ENCODE peak calls at places on chromosomes 2 and 18, in nine cellular contexts. U, M, A, Z, D, E, S, T and W are unnamed samples.

GRCh38 chr2:62118160-62118559 is 77.8 kb upstream of the B3GNT2 start:
- DNase-seq in M (no peak), A (no peak), U (no peak), S (no peak), Z (no peak), T (no peak), D (peak), E (no peak), W (peak)

GRCh38 chr2:3628800-3629199 is 29.2 kb upstream of the ALLC start:
- DNase-seq in S (no peak), Z (peak), M (no peak), A (no peak), E (no peak), U (peak), T (peak), D (no peak), W (no peak)

GRCh38 chr2:24461685-24462084 is 29.4 kb upstream of the NCOA1 start:
- DNase-seq in Z (no peak), U (no peak), D (no peak), A (no peak), S (no peak), T (peak), E (no peak), M (no peak), W (no peak)

GRCh38 chr2:231017250-231017636 is 20.1 kb upstream of the C2orf72 start:
- DNase-seq in S (no peak), A (no peak), U (no peak), M (no peak), D (no peak), E (no peak), Z (no peak), T (no peak), W (no peak)

GRCh38 chr18:31626409-31626808 is 34.7 kb downstream of the TTR start:
- DNase-seq in Z (no peak), A (no peak), U (no peak), M (no peak), D (no peak), T (no peak), E (no peak), S (no peak), W (no peak)

GRCh38 chr2:12071343-12071742 is 324.9 kb downstream of the LPIN1 start:
- DNase-seq in S (no peak), Z (no peak), T (no peak), A (no peak), U (no peak), D (no peak), M (no peak), E (no peak), W (no peak)

GRCh38 chr18:71028285-71028762 is 739.5 kb downstream of the SOCS6 start:
- DNase-seq in Z (no peak), A (no peak), U (no peak), E (no peak), M (no peak), D (no peak), S (peak), T (no peak), W (no peak)

GRCh38 chr18:12283256-12283655 is 24.8 kb upstream of the TUBB6 start:
- DNase-seq in T (no peak), E (peak), M (no peak), S (peak), A (no peak), D (peak), U (peak), Z (no peak), W (no peak)

GRCh38 chr18:38493991-38494559 is 928.5 kb upstream of the CELF4 start:
- DNase-seq in Z (no peak), U (no peak), S (no peak), E (no peak), D (no peak), A (no peak), T (no peak), M (no peak), W (no peak)

GRCh38 chr2:234249873-234250272 is 199.4 kb downstream of the SPP2 start:
- DNase-seq in D (peak), M (no peak), E (peak), Z (no peak), S (peak), U (no peak), T (no peak), A (no peak), W (peak)

GRCh38 chr2:61889212-61889956 is 928 bp upstream of the CCT4 start:
- DNase-seq in M (no peak), A (no peak), D (no peak), T (no peak), Z (peak), S (no peak), U (no peak), E (no peak), W (no peak)

GRCh38 chr2:225637199-225637598 is 237.7 kb downstream of the NYAP2 start:
- DNase-seq in U (no peak), T (no peak), Z (no peak), E (peak), M (no peak), D (peak), A (no peak), S (no peak), W (no peak)

GRCh38 chr2:132909427-132909826 is 239.4 kb upstream of the LYPD1 start:
- DNase-seq in D (peak), U (no peak), A (no peak), S (peak), T (no peak), Z (no peak), E (no peak), M (no peak), W (peak)

GRCh38 chr18:75319905-75320304 is 107.6 kb downstream of the SMIM21 start:
- DNase-seq in Z (no peak), S (no peak), D (no peak), M (no peak), A (no peak), U (no peak), T (no peak), E (no peak), W (no peak)

GRCh38 chr2:156536534-156536933 is 100.4 kb downstream of the GPD2 start:
- DNase-seq in S (no peak), M (no peak), D (no peak), U (no peak), A (no peak), T (no peak), E (no peak), Z (no peak), W (no peak)

GRCh38 chr18:27713037-27713726 is 463.7 kb downstream of the CDH2 start:
- DNase-seq in E (no peak), D (peak), M (no peak), A (no peak), U (no peak), T (no peak), S (no peak), Z (no peak), W (peak)

GRCh38 chr18:78913830-78914585 is 65.6 kb upstream of the SALL3 start:
- DNase-seq in S (no peak), M (no peak), Z (no peak), U (no peak), E (no peak), A (no peak), T (no peak), D (no peak), W (no peak)

GRCh38 chr2:106193491-106193976 is 567 bp downstream of the UXS1 start:
- DNase-seq in S (no peak), U (no peak), Z (no peak), D (no peak), E (no peak), M (no peak), T (peak), A (peak), W (no peak)

GRCh38 chr2:42545714-42546390 is 22.6 kb upstream of the MTA3 start:
- DNase-seq in S (no peak), T (no peak), M (no peak), U (no peak), Z (no peak), A (no peak), E (no peak), D (no peak), W (no peak)
- H3K4me3 ChIP-seq in S (no peak), T (no peak), M (no peak), U (no peak), Z (no peak), A (no peak), E (no peak), D (no peak), W (no peak)

GRCh38 chr2:222916229-222917197 is 55.7 kb downstream of the ACSL3 start:
- DNase-seq in U (no peak), D (no peak), M (no peak), S (no peak), T (no peak), E (peak), A (no peak), Z (no peak), W (peak)
- TF ChIP-seq CTCF in U (no peak), D (no peak), M (no peak), S (no peak), T (no peak), E (no peak), A (no peak), Z (no peak), W (peak)

DNA sequence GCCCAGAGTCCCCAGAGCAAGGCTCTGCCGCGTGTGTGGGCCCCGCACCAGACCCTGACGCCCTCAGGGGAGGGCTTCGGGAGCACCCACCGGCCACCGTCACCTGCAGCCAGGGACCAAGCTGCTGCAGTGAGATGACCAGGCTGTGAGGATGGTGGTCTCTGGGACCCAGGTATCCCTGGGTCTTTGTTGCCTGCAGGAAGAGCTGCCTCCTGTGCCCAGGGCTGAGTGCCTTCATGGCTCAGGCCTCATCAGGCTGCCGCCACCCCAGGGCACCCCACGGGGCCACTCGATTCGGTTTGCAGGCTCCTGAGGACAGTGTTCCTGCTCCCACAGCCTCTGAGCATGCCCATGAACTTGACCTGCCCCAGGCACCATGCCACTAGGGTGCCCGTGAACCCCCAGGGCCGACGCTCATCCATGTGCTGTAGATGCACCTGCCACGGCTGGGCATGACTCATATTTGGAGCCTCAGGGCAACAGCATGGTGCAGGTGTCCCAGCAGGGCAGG is 109.8 kb downstream of the FAM210A start:
- DNase-seq in E (no peak), A (no peak), Z (no peak), T (no peak), S (peak), M (no peak), U (no peak), D (no peak), W (no peak)
- H3K4me3 ChIP-seq in E (no peak), A (no peak), Z (no peak), T (no peak), S (no peak), M (no peak), U (no peak), D (no peak), W (no peak)

GRCh38 chr2:214130115-214130514 is 280.7 kb upstream of the VWC2L start:
- DNase-seq in Z (no peak), D (no peak), S (no peak), T (no peak), U (no peak), A (no peak), E (no peak), M (no peak), W (no peak)
- TF ChIP-seq CTCF in Z (no peak), D (no peak), S (no peak), T (no peak), U (no peak), A (no peak), E (no peak), M (no peak), W (no peak)

DNA sequence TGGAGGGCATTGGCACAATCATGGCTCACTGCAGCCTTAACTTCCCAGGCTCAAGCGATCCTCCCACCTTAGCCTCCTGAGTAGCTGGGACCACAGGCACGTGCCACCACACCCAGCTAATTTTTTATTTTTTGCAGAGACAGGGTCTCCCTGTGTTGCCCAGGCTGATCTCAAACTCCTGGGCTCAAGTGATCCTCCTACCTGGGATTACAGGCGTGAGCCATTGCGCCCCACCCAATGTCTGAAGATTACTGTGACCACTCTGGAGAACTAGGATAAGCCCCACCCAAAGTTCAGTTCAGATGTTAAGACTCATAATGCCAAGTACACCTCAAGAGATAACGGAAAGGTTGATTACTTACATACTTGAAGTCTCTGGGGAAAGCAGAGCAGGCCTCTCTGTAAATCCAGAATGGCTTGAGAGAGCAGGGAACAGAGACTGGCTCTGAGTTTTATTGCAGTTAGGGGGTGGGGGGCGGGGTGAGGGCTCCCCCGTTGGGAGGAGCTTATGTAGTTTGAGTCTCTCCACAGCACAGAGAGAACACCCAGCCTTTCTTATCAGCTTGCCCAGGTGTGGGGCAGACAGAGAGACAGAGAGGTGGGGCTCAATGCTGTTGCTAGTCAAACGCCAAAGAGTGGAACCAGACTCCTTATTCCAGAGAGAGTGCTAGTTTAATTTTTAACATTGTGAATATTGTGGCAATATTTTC is 26.5 kb upstream of the ERICH2 start:
- DNase-seq in U (no peak), D (no peak), T (no peak), Z (no peak), M (no peak), S (no peak), E (no peak), A (no peak), W (no peak)
- H3K4me3 ChIP-seq in U (no peak), D (no peak), T (no peak), Z (no peak), M (no peak), S (no peak), E (no peak), A (no peak), W (no peak)

GRCh38 chr2:207071820-207072219 is 93.9 kb downstream of the KLF7 start:
- DNase-seq in E (no peak), T (no peak), U (no peak), S (no peak), A (no peak), Z (no peak), D (no peak), M (no peak), W (no peak)
- TF ChIP-seq CTCF in E (no peak), T (no peak), U (no peak), S (no peak), A (no peak), Z (no peak), D (no peak), M (no peak), W (no peak)

DNA sequence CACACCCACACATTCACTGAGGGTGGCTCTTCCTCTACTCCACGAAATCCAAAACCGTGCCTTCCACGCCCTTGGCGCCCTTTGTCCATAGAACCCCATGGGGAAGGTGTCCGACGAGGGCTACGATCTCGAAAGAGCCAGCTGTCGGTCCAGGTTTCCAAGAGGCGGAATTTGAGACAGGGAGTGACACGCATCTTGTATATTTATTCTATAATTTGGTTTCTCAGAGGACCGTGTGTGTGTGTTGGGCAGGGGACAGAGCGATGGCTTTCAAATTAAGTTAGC is 726 bp downstream of the C2orf69 start:
- DNase-seq in S (peak), Z (no peak), D (no peak), E (no peak), A (no peak), U (no peak), M (no peak), T (no peak), W (no peak)
- H3K4me3 ChIP-seq in S (peak), Z (peak), D (peak), E (peak), A (peak), U (peak), M (peak), T (peak), W (peak)